ENCODE peak calls at places on chromosome 12, in four cellular contexts. One of them, this sample, is unnamed.

GRCh38 chr12:70619471-70620152 is 17.6 kb downstream of the PTPRB start:
- DNase-seq in tibial artery: no peak
- DNase-seq in CD8-positive, alpha-beta memory T cell: no peak
- DNase-seq in HCT116: no peak
- DNase-seq in this sample: no peak

GRCh38 chr12:94952325-94952724 is 51.2 kb downstream of the NDUFA12 start:
- DNase-seq in tibial artery: no peak
- DNase-seq in CD8-positive, alpha-beta memory T cell: no peak
- DNase-seq in HCT116: no peak
- DNase-seq in this sample: no peak

GRCh38 chr12:47903927-47904646 is 707 bp downstream of the VDR start:
- DNase-seq in tibial artery: peak
- DNase-seq in CD8-positive, alpha-beta memory T cell: peak
- DNase-seq in HCT116: peak
- DNase-seq in this sample: no peak

GRCh38 chr12:32296541-32296940 is 102.8 kb upstream of the FGD4 start:
- DNase-seq in tibial artery: no peak
- DNase-seq in CD8-positive, alpha-beta memory T cell: no peak
- DNase-seq in HCT116: no peak
- DNase-seq in this sample: no peak

GRCh38 chr12:3542911-3543310 is 51.9 kb downstream of the PRMT8 start:
- DNase-seq in tibial artery: no peak
- DNase-seq in CD8-positive, alpha-beta memory T cell: no peak
- DNase-seq in HCT116: no peak
- DNase-seq in this sample: no peak

GRCh38 chr12:69475237-69475984 is 5.2 kb downstream of the FRS2 start:
- DNase-seq in tibial artery: no peak
- DNase-seq in CD8-positive, alpha-beta memory T cell: no peak
- DNase-seq in HCT116: no peak
- DNase-seq in this sample: no peak

GRCh38 chr12:77372026-77372425 is 306.7 kb upstream of the E2F7 start:
- DNase-seq in tibial artery: no peak
- DNase-seq in CD8-positive, alpha-beta memory T cell: no peak
- DNase-seq in HCT116: no peak
- DNase-seq in this sample: no peak

GRCh38 chr12:93003540-93004239 is 74.6 kb upstream of the EEA1 start:
- DNase-seq in tibial artery: no peak
- DNase-seq in CD8-positive, alpha-beta memory T cell: no peak
- DNase-seq in HCT116: no peak
- DNase-seq in this sample: no peak

GRCh38 chr12:132433641-132434395 is 56.1 kb upstream of the FBRSL1 start:
- DNase-seq in tibial artery: no peak
- DNase-seq in CD8-positive, alpha-beta memory T cell: no peak
- DNase-seq in HCT116: no peak
- DNase-seq in this sample: no peak

GRCh38 chr12:47312794-47313426 is 233.2 kb upstream of the AMIGO2 start:
- DNase-seq in tibial artery: no peak
- DNase-seq in CD8-positive, alpha-beta memory T cell: no peak
- DNase-seq in HCT116: no peak
- DNase-seq in this sample: peak

GRCh38 chr12:84976133-84976532 is 59.9 kb downstream of the TSPAN19 start:
- DNase-seq in tibial artery: no peak
- DNase-seq in CD8-positive, alpha-beta memory T cell: no peak
- DNase-seq in HCT116: no peak
- DNase-seq in this sample: no peak

GRCh38 chr12:108728820-108729611 is 2.3 kb downstream of the CORO1C start:
- DNase-seq in tibial artery: no peak
- DNase-seq in CD8-positive, alpha-beta memory T cell: no peak
- DNase-seq in HCT116: no peak
- DNase-seq in this sample: no peak
- H3K4me3 ChIP-seq in tibial artery: peak
- H3K4me3 ChIP-seq in CD8-positive, alpha-beta memory T cell: no peak
- H3K4me3 ChIP-seq in HCT116: no peak
- H3K4me3 ChIP-seq in this sample: peak

GRCh38 chr12:114528766-114529165 is 122.8 kb upstream of the TBX5 start:
- DNase-seq in tibial artery: no peak
- DNase-seq in CD8-positive, alpha-beta memory T cell: no peak
- DNase-seq in HCT116: no peak
- DNase-seq in this sample: no peak
- H3K4me3 ChIP-seq in tibial artery: no peak
- H3K4me3 ChIP-seq in CD8-positive, alpha-beta memory T cell: no peak
- H3K4me3 ChIP-seq in HCT116: no peak
- H3K4me3 ChIP-seq in this sample: no peak

GRCh38 chr12:57741413-57741789 is 2.9 kb upstream of the AGAP2 start:
- DNase-seq in tibial artery: no peak
- DNase-seq in CD8-positive, alpha-beta memory T cell: no peak
- DNase-seq in HCT116: no peak
- DNase-seq in this sample: no peak
- H3K4me3 ChIP-seq in tibial artery: no peak
- H3K4me3 ChIP-seq in CD8-positive, alpha-beta memory T cell: peak
- H3K4me3 ChIP-seq in HCT116: peak
- H3K4me3 ChIP-seq in this sample: peak

DNA sequence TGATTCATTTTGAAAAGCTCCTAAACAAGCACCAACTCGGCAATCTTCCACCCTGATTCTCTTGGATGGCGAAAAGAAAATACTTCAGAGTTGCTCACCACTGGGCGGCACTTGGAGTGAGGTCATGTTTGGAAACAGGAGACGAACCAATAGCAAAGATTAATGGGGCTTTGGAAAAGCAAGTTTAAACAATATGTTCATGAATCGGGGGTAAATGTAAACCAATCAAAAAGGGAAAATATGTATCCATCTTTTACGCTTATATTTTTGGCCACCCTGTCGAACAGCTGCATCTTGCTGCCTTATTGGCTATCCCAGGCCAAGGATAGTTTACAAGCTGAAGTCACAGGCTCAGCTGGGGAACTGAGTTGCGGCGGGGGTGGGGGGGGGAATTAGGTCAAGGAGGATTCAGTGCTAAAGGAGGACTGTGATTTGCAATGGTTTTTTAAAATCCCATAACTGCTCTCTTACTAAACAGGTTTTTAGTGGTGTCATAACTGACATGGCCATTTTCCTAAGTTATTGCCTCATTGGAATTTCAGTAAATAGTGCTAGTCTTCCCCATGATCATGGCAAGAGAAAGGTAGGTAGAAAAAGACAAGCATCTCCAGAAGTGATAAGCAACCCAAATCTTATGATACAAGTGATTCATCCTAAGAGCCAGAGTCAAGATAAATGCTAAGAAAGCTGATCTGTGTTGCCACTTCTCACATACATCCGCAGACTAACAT is 210.6 kb downstream of the PHLDA1 start:
- DNase-seq in tibial artery: peak
- DNase-seq in CD8-positive, alpha-beta memory T cell: no peak
- DNase-seq in HCT116: no peak
- DNase-seq in this sample: no peak
- H3K4me3 ChIP-seq in tibial artery: no peak
- H3K4me3 ChIP-seq in CD8-positive, alpha-beta memory T cell: no peak
- H3K4me3 ChIP-seq in HCT116: no peak
- H3K4me3 ChIP-seq in this sample: no peak

GRCh38 chr12:127929172-127929571 is 337.8 kb upstream of the TMEM132C start:
- DNase-seq in tibial artery: no peak
- DNase-seq in CD8-positive, alpha-beta memory T cell: no peak
- DNase-seq in HCT116: no peak
- DNase-seq in this sample: no peak
- H3K4me3 ChIP-seq in tibial artery: no peak
- H3K4me3 ChIP-seq in CD8-positive, alpha-beta memory T cell: no peak
- H3K4me3 ChIP-seq in HCT116: no peak
- H3K4me3 ChIP-seq in this sample: no peak

GRCh38 chr12:109310247-109311125 is 1.4 kb upstream of the FOXN4 start:
- DNase-seq in tibial artery: no peak
- DNase-seq in CD8-positive, alpha-beta memory T cell: no peak
- DNase-seq in HCT116: no peak
- DNase-seq in this sample: no peak
- H3K4me3 ChIP-seq in tibial artery: peak
- H3K4me3 ChIP-seq in CD8-positive, alpha-beta memory T cell: no peak
- H3K4me3 ChIP-seq in HCT116: peak
- H3K4me3 ChIP-seq in this sample: no peak

GRCh38 chr12:123763093-123763492 is 992 bp downstream of the DNAH10 start:
- DNase-seq in tibial artery: no peak
- DNase-seq in CD8-positive, alpha-beta memory T cell: no peak
- DNase-seq in HCT116: no peak
- DNase-seq in this sample: no peak
- H3K4me3 ChIP-seq in tibial artery: no peak
- H3K4me3 ChIP-seq in CD8-positive, alpha-beta memory T cell: no peak
- H3K4me3 ChIP-seq in HCT116: no peak
- H3K4me3 ChIP-seq in this sample: no peak

GRCh38 chr12:79400481-79400880 is 290.3 kb downstream of the PAWR start:
- DNase-seq in tibial artery: no peak
- DNase-seq in CD8-positive, alpha-beta memory T cell: no peak
- DNase-seq in HCT116: no peak
- DNase-seq in this sample: no peak

GRCh38 chr12:79402626-79403025 is 288.1 kb downstream of the PAWR start:
- DNase-seq in tibial artery: no peak
- DNase-seq in CD8-positive, alpha-beta memory T cell: no peak
- DNase-seq in HCT116: no peak
- DNase-seq in this sample: no peak

DNA sequence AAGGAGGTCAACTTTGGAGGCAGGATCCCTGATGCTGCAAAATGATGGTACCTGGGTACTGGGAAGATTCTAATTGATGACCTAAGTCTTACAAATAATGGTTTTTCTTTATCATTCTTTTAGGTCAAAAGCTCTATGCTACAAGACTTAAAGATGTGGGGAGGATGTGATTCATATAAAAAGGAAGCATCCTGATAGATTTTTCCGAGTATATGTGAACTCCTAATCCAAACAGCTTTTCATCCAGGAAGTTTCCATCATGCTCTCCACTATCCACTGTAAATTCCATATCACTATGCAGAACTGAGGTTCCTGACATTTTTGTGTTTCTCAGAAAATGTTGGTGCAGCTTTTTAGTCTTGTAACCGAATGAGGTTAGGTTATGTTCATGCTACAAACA is 293.2 kb downstream of the PAWR start:
- DNase-seq in tibial artery: no peak
- DNase-seq in CD8-positive, alpha-beta memory T cell: no peak
- DNase-seq in HCT116: no peak
- DNase-seq in this sample: no peak
- H3K4me3 ChIP-seq in tibial artery: no peak
- H3K4me3 ChIP-seq in CD8-positive, alpha-beta memory T cell: no peak
- H3K4me3 ChIP-seq in HCT116: no peak
- H3K4me3 ChIP-seq in this sample: no peak

GRCh38 chr12:55929306-55929791 is 1.6 kb upstream of the DGKA start:
- DNase-seq in tibial artery: no peak
- DNase-seq in CD8-positive, alpha-beta memory T cell: peak
- DNase-seq in HCT116: no peak
- DNase-seq in this sample: peak
- H3K4me3 ChIP-seq in tibial artery: no peak
- H3K4me3 ChIP-seq in CD8-positive, alpha-beta memory T cell: peak
- H3K4me3 ChIP-seq in HCT116: no peak
- H3K4me3 ChIP-seq in this sample: peak

GRCh38 chr12:30136661-30137060 is 352.9 kb upstream of the TMTC1 start:
- DNase-seq in tibial artery: no peak
- DNase-seq in CD8-positive, alpha-beta memory T cell: no peak
- DNase-seq in HCT116: no peak
- DNase-seq in this sample: no peak
- H3K4me3 ChIP-seq in tibial artery: no peak
- H3K4me3 ChIP-seq in CD8-positive, alpha-beta memory T cell: no peak
- H3K4me3 ChIP-seq in HCT116: no peak
- H3K4me3 ChIP-seq in this sample: no peak

This sample was measured in GM12864.